ENCODE peak calls at places on chromosomes 1 and 21, in seven cellular contexts. T is stomach, E is A549, X is tibial nerve, A is ovary, P is suprapubic skin, W is H1. L is an unnamed sample.

GRCh38 chr1:177211231-177211630 is 40.5 kb downstream of the BRINP2 start:
- DNase-seq in T (no peak), E (no peak), X (no peak), A (no peak), P (no peak), W (no peak), L (no peak)

GRCh38 chr1:236095705-236096500 is 31.0 kb upstream of the NID1 start:
- DNase-seq in T (no peak), E (no peak), X (no peak), A (no peak), P (no peak), W (no peak), L (no peak)

GRCh38 chr1:177710973-177711372 is 258.9 kb downstream of the SEC16B start:
- DNase-seq in T (no peak), E (no peak), X (no peak), A (no peak), P (no peak), W (no peak), L (no peak)

GRCh38 chr21:45318556-45319341 is 31.1 kb upstream of the POFUT2 start:
- DNase-seq in T (peak; percentile 46), E (peak; percentile 82), X (no peak), A (peak; percentile 55), P (peak; percentile 79), W (no peak), L (peak; percentile 50)

GRCh38 chr1:204673909-204674701 is 11.4 kb downstream of the LRRN2 start:
- DNase-seq in T (no peak), E (no peak), X (no peak), A (no peak), P (no peak), W (peak; percentile 56), L (no peak)

GRCh38 chr21:46022551-46023107 is 41.1 kb downstream of the COL6A1 start:
- DNase-seq in T (no peak), E (no peak), X (no peak), A (peak; percentile 40), P (no peak), W (no peak), L (no peak)

GRCh38 chr1:187870567-187870966 is 1041.8 kb downstream of the PLA2G4A start:
- DNase-seq in T (no peak), E (no peak), X (no peak), A (no peak), P (no peak), W (no peak), L (no peak)

GRCh38 chr1:210384625-210385024 is 55.9 kb downstream of the HHAT start:
- DNase-seq in T (no peak), E (no peak), X (no peak), A (no peak), P (no peak), W (no peak), L (no peak)

GRCh38 chr1:1080122-1080753 is 6.1 kb upstream of the RNF223 start:
- DNase-seq in T (peak; percentile 52), E (peak; percentile 89), X (no peak), A (peak; percentile 65), P (no peak), W (peak; percentile 90), L (peak; percentile 67)

GRCh38 chr1:97379387-97380075 is 541.3 kb downstream of the DPYD start:
- DNase-seq in T (no peak), E (no peak), X (no peak), A (no peak), P (no peak), W (no peak), L (no peak)

GRCh38 chr1:32888134-32888533 is 1.8 kb downstream of the HPCA start:
- DNase-seq in T (no peak), E (no peak), X (no peak), A (no peak), P (no peak), W (no peak), L (no peak)

GRCh38 chr1:32888677-32889420 is 2.6 kb downstream of the HPCA start:
- DNase-seq in T (no peak), E (no peak), X (no peak), A (no peak), P (no peak), W (no peak), L (no peak)

GRCh38 chr1:32886012-32886827 is at the start of gene HPCA:
- DNase-seq in T (peak; percentile 61), E (peak; percentile 38), X (no peak), A (peak; percentile 75), P (no peak), W (peak; percentile 99), L (peak; percentile 72)

GRCh38 chr1:32886828-32887414 is 630 bp downstream of the HPCA start:
- DNase-seq in T (no peak), E (no peak), X (no peak), A (no peak), P (no peak), W (no peak), L (no peak)

DNA sequence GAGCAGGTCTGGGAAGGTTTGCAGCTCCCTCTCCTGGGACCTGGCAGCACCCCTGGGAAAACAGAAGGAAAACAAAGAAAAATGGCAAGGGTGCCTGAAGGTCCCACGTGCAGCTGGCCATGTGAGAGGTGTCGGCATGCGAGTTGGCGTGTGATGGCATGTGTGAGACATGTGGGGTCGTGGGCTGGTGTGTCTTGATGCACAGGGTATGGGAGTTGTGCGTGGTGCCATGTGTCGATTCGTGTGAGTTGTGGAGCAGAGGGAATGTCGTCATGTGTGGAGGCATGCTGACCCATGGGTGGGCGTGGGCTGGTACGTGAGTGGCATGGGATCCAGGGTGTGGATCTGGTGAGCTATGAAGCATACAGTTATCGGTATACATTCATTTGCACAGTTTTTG is 1.3 kb downstream of the HPCA start:
- DNase-seq in T (no peak), E (no peak), X (no peak), A (no peak), P (no peak), W (no peak), L (no peak)
- TF ChIP-seq EP300 in T (no peak), E (no peak), X (no peak), A (no peak), P (no peak), W (no peak), L (no peak)

GRCh38 chr1:167676205-167676915 is 45.4 kb upstream of the MPZL1 start:
- DNase-seq in T (no peak), E (no peak), X (no peak), A (no peak), P (no peak), W (no peak), L (no peak)
- TF ChIP-seq CTCF in T (no peak), E (no peak), X (no peak), A (no peak), P (no peak), W (no peak), L (no peak)

GRCh38 chr1:27601771-27602509 is 2.0 kb downstream of the AHDC1 start:
- DNase-seq in T (peak; percentile 74), E (no peak), X (no peak), A (peak; percentile 71), P (no peak), W (no peak), L (peak; percentile 53)
- TF ChIP-seq EP300 in T (no peak), E (no peak), X (no peak), A (no peak), P (no peak), W (no peak), L (no peak)

DNA sequence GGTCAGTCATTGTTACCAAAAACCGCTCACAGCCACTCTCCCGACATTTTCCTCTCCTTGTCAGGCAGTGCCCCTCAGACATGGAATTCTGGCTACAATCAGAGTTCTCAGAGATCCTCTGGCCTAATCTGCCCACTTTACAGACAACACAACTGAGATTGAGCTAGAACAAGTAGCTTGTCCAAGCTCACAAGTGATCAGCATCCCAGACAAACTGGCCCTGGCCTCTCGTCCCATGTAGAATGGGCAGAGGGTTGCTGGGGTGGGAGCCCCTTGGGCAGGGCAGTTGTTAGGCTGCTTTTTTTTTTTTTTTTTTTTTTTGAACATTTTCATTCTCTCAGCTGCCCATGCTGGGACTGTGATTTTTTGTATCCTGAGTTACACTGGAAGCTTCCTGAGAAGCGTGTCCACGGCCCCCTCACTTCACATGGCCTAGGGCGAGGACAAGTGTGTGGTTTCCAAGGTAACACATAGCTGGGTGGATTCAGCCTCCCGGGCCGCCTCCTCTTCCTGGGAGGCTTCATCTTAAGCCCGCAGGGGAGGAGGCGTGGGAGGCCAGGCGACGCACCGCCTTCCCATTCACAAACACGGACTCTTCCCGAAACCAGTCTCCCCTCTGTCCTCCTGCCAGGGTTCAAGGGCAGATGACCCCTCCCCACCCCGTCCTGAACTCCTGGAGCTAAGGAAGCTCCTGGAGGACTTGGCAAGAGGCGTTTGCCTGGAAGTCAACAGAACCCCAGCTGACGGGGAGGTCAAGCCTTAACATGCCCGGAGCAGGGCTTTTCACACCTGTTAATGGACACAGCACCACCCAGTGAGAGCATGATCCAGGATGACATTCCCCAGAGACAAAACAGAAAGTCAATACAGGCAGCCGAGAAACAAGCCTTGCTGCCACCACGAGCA is 56.9 kb downstream of the KCNN3 start:
- DNase-seq in T (no peak), E (no peak), X (no peak), A (peak; percentile 65), P (no peak), W (no peak), L (no peak)
- TF ChIP-seq CTCF in T (no peak), E (no peak), X (no peak), A (no peak), P (no peak), W (no peak), L (no peak)

GRCh38 chr1:17081439-17081838 is 27.6 kb upstream of the SDHB start:
- DNase-seq in T (peak; percentile 44), E (no peak), X (no peak), A (no peak), P (no peak), W (no peak), L (no peak)
- TF ChIP-seq EP300 in T (no peak), E (no peak), X (no peak), A (no peak), P (no peak), W (no peak), L (no peak)

DNA sequence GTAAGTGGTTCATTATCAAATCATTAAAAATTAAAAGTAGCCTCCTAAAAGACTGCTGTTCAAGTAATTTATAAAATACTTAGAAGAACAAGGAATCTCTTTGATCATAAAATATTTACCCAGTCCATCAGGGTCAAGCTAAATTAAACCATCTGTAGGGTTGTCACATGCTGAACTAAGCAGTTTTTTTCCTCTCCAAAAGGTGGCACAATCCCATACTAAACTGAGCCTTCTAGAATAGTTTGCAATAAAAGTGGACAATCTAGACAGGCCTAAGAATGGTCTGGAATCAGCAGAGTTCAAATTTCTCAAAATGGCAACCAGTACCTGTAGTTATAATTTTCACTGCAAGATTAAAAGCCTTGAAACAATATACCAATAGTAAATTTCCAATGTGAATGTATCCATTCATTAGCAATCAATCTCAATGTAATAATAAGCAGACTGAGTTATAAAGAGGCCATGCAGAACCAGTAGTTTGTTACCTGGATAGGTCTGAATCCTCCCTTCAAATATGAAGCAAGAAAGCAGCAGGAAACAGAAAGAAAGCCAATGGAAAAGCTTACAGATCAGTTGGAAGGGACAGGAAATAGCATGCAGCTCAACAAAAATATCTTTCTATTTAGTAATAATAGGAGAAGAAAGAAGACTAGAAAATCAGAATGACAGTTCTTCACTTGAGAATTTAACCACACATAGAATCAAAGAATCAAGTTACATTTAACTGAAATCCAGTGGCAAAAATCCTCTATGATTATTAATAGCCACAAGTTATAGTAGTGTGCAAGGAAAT is 194.6 kb downstream of the EIF4G3 start:
- DNase-seq in T (no peak), E (peak; percentile 14), X (no peak), A (no peak), P (no peak), W (no peak), L (no peak)
- TF ChIP-seq CTCF in T (peak; percentile 30), E (peak; percentile 27), X (peak; percentile 43), A (no peak), P (no peak), W (no peak), L (peak; percentile 42)